ENCODE peak calls at places on chromosomes 2 and 18, in six cellular contexts. Y is K562, F is GM12878, I is NB4, Z is HepG2, B is A549. W is an unnamed sample.

GRCh38 chr2:158810761-158811470 is 15.8 kb downstream of the DAPL1 start:
- DNase-seq in F (no peak), I (no peak), B (no peak), Y (no peak), Z (no peak), W (no peak)

GRCh38 chr2:172555272-172555521 is 693 bp upstream of the PDK1 start:
- DNase-seq in I (no peak), Z (no peak), B (no peak), Y (no peak), F (no peak), W (no peak)

GRCh38 chr2:69995511-69995910 is 34.1 kb upstream of the ASPRV1 start:
- DNase-seq in Z (no peak), F (no peak), B (no peak), Y (peak), I (no peak), W (no peak)

GRCh38 chr2:205776139-205776538 is 93.8 kb downstream of the NRP2 start:
- DNase-seq in Z (peak), F (no peak), B (no peak), I (peak), Y (peak), W (no peak)

GRCh38 chr18:68564961-68565360 is 149.9 kb downstream of the TMX3 start:
- DNase-seq in B (no peak), I (no peak), F (no peak), Z (no peak), Y (no peak), W (no peak)

GRCh38 chr2:58137856-58138255 is 91.2 kb downstream of the VRK2 start:
- DNase-seq in I (no peak), F (no peak), Y (no peak), B (no peak), Z (no peak), W (peak)

GRCh38 chr2:71791501-71792135 is 338.3 kb downstream of the DYSF start:
- DNase-seq in Z (no peak), B (no peak), F (no peak), Y (no peak), I (no peak), W (no peak)

GRCh38 chr2:129008055-129008880 is 689.6 kb upstream of the HS6ST1 start:
- DNase-seq in F (no peak), I (no peak), B (no peak), Y (no peak), Z (no peak), W (no peak)

GRCh38 chr18:23331091-23331920 is 121.8 kb upstream of the RIOK3 start:
- DNase-seq in F (no peak), B (no peak), I (no peak), Y (no peak), Z (no peak), W (no peak)

GRCh38 chr2:27581417-27582128 is 1.3 kb upstream of the ZNF512 start:
- DNase-seq in I (no peak), Y (no peak), F (no peak), Z (no peak), B (no peak), W (no peak)

GRCh38 chr2:2892892-2893291 is 484.7 kb downstream of the EIPR1 start:
- DNase-seq in Z (no peak), B (no peak), I (no peak), F (no peak), Y (no peak), W (no peak)

GRCh38 chr2:191302459-191303155 is 57.4 kb downstream of the MYO1B start:
- DNase-seq in I (peak), Y (no peak), B (peak), F (no peak), Z (peak), W (peak)

GRCh38 chr18:49618741-49619392 is 57.0 kb downstream of the LIPG start:
- DNase-seq in I (no peak), B (no peak), Z (no peak), Y (no peak), F (no peak), W (peak)

GRCh38 chr2:68911714-68912510 is 40.7 kb upstream of the BMP10 start:
- DNase-seq in I (peak), B (no peak), Z (no peak), Y (peak), F (no peak), W (no peak)

GRCh38 chr2:197163755-197164753 is 146.5 kb downstream of the ANKRD44 start:
- DNase-seq in F (no peak), B (no peak), I (no peak), Z (no peak), Y (no peak), W (no peak)

GRCh38 chr2:85589166-85589565 is 4.9 kb downstream of the VAMP5 start:
- DNase-seq in B (no peak), Y (no peak), Z (no peak), F (no peak), I (no peak), W (no peak)

GRCh38 chr2:216490061-216490460 is 8.6 kb upstream of the RPL37A start:
- DNase-seq in F (no peak), Y (no peak), I (peak), B (no peak), Z (no peak), W (peak)

GRCh38 chr2:106053581-106053980 is 140.5 kb downstream of the UXS1 start:
- DNase-seq in F (no peak), Y (no peak), B (no peak), I (no peak), Z (no peak), W (no peak)

GRCh38 chr18:27713727-27714080 is 463.2 kb downstream of the CDH2 start:
- DNase-seq in I (no peak), Z (no peak), B (no peak), F (no peak), Y (no peak), W (no peak)

GRCh38 chr18:79411614-79412526 is 16.1 kb downstream of the NFATC1 start:
- DNase-seq in B (no peak), Y (no peak), Z (no peak), I (peak), F (no peak), W (peak)

GRCh38 chr2:54859997-54860701 is 136.7 kb downstream of the EML6 start:
- DNase-seq in Z (no peak), I (peak), Y (no peak), F (no peak), B (peak), W (no peak)

GRCh38 chr2:163723881-163724280 is 11.9 kb downstream of the FIGN start:
- DNase-seq in Z (no peak), Y (no peak), B (no peak), F (no peak), I (no peak), W (no peak)

GRCh38 chr2:222714361-222715256 is 43.2 kb downstream of the MOGAT1 start:
- DNase-seq in B (no peak), Z (peak), Y (no peak), I (no peak), F (no peak), W (no peak)

GRCh38 chr2:233486357-233486756 is 80.2 kb downstream of the USP40 start:
- DNase-seq in B (no peak), F (no peak), Z (no peak), Y (no peak), I (no peak), W (no peak)

GRCh38 chr2:175003875-175004729 is 1.1 kb downstream of the CHN1 start:
- DNase-seq in Y (no peak), F (no peak), B (peak), I (peak), Z (no peak), W (peak)

GRCh38 chr2:197079832-197080555 is 153.5 kb upstream of the PGAP1 start:
- DNase-seq in Z (no peak), Y (no peak), B (no peak), I (no peak), F (no peak), W (peak)

GRCh38 chr2:172889287-172889686 is 153.6 kb downstream of the RAPGEF4 start:
- DNase-seq in Y (no peak), B (no peak), I (no peak), Z (no peak), F (no peak), W (no peak)

GRCh38 chr2:25042321-25043240 is 705 bp downstream of the EFR3B start:
- DNase-seq in Z (no peak), Y (no peak), I (peak), B (peak), F (no peak), W (peak)

GRCh38 chr2:25041307-25041927 is 459 bp upstream of the EFR3B start:
- DNase-seq in Y (peak), I (no peak), B (peak), Z (peak), F (no peak), W (peak)

GRCh38 chr2:25044011-25044410 is 2.1 kb downstream of the EFR3B start:
- DNase-seq in B (no peak), I (no peak), Y (no peak), Z (no peak), F (no peak), W (no peak)

GRCh38 chr2:25043241-25043867 is 1.5 kb downstream of the EFR3B start:
- DNase-seq in I (peak), Z (no peak), Y (no peak), B (peak), F (no peak), W (peak)

DNA sequence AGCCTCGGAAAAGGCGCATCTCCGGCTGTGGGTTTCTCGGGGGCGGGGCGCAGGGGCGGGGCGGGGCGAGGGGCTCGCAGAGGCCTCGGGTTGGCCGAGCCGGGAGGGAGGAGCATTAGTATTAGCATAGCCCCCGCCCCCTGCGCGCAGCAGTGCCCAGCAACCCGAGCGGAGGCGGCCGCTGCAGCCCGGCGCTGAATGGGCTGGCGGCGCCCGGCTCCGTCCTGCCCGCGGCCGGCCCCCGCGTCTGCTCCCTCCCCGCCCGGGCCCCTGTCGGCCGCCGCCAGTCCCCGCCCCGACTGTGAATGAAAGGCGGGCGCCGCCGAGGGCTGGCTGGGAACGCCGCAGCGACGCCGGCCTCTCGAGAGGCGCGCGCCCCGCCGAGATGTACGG is at the start of gene EFR3B:
- DNase-seq in Y (peak), Z (peak), I (peak), F (peak), B (peak), W (peak)
- TF ChIP-seq POLR2A in Y (no peak), Z (no peak), I (no peak), F (peak), B (peak), W (no peak)

GRCh38 chr18:55054591-55054990 is 95.3 kb upstream of the CCDC68 start:
- DNase-seq in I (no peak), Z (no peak), Y (no peak), B (no peak), F (no peak), W (no peak)
- TF ChIP-seq MYC in I (no peak), Z (no peak), Y (no peak), B (no peak), F (no peak), W (no peak)

GRCh38 chr2:237702439-237703397 is 75.3 kb downstream of the LRRFIP1 start:
- DNase-seq in B (no peak), I (peak), Y (peak), F (no peak), Z (no peak), W (peak)
- TF ChIP-seq POLR2A in B (no peak), I (no peak), Y (no peak), F (no peak), Z (no peak), W (no peak)

DNA sequence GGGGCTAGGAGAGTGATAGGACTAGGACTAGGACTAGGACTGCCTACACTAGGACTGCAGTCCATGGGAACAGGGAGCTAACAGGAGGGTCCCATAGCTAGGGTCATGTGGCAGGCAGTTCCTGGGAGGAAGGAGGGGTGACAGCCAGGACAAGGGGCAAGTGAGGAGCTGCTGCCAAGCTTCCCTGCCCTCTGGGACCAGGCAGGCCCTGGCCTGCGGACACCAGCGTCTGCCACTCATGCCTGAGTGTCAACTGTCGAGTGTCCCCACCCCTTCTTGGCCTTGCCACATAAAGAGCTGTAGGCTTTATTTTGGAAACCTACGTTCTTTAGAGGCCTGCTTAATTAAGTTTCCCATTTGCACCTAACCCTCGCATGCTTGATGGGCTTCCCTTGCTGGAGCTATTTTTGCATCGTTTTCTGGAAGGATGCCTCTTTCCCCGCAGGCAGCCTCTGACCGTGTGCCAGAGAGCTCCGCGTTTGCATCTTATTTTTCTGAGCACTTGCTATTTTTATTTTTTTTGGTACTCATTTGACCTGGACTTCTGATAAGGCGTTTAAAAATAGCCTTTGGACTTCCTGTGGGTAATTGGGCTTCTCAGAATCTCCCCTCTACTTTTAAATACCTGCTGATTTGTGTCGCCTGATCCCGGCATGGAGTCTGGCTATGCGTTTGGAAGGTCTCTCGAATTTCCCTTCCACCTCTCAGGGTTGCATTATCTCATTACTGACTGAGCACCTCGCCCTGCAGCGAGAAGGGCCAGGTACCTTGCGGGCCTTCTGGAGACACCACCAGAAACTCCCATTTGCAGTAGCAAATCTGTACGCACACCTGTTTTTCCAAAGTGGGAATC is 66.4 kb downstream of the SH3RF3 start:
- DNase-seq in B (no peak), Y (no peak), I (no peak), F (no peak), Z (no peak), W (no peak)
- TF ChIP-seq MYC in B (no peak), Y (no peak), I (no peak), F (no peak), Z (no peak), W (no peak)

DNA sequence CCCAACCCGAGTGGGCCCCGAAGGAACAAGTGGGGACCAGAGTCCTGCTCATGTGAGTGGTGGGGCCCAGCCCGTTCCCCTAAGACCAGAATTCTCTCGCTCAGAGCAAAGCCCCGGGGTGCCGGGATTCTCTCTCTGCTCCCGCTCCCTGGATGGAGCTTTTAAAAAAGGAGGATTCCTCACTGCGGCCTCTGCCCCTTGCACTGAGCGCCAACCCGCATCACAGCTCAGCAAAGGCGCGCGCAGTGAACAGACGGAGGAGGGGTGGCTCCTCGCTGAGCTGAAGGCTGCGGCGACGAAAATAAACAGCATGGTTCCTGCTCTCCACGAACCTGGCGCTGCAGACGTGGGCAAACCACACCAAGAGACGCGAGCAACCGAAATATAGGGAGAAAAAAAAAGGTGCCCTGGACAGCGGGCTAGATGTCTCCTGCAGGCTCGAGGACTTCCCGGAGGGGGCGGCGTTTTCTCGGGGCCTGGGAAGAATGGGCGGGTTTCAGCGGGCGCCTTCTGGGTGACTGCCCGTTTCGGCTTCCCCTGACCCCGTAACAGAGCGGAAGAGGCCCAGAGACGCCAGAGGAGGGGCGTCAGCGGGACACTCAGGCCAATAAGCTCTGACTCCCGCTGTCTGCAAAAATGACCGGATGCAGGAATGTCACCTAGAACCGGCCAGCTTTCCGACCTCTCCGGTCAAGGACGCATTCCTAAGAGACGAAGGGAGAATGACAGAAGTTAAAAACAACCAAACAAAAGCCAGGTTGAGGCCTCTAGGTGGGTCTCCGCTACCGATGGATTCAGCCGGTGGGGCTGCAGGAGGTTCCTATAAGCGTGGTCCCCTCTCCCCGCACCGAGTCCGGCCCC is 819 bp upstream of the KLF11 start:
- DNase-seq in Y (peak), I (no peak), F (no peak), B (no peak), Z (peak), W (peak)
- TF ChIP-seq POLR2A in Y (no peak), I (no peak), F (no peak), B (no peak), Z (no peak), W (no peak)

GRCh38 chr2:16750175-16750924 is 84.7 kb upstream of the CYRIA start:
- DNase-seq in Y (no peak), B (no peak), F (no peak), Z (no peak), I (no peak), W (no peak)

GRCh38 chr2:16756831-16757644 is 91.4 kb upstream of the CYRIA start:
- DNase-seq in Z (peak), I (peak), Y (peak), F (peak), B (peak), W (peak)

GRCh38 chr2:16755377-16755776 is 89.7 kb upstream of the CYRIA start:
- DNase-seq in I (no peak), F (no peak), Z (no peak), Y (no peak), B (no peak), W (no peak)
- TF ChIP-seq MYC in I (no peak), F (no peak), Z (no peak), Y (no peak), B (no peak), W (no peak)